ENCODE peak calls at places on chromosomes 6 and 20, in eight cellular contexts. Y is fibroblast of lung, C is neural progenitor cell, E is mammary epithelial cell, N is GM23248, X is Karpas-422, T is PC-9, U is HepG2. V is an unnamed sample.
A peak's percentile ranks its signal among the peaks of the same experiment; 100 is the strongest.

GRCh38 chr6:89803271-89803670 is 16.3 kb downstream of the MDN1 start:
- DNase-seq in Y (no peak), C (no peak), E (no peak), N (no peak), X (no peak), T (no peak), U (no peak), V (no peak)

GRCh38 chr20:23245553-23246128 is 105.0 kb upstream of the NXT1 start:
- DNase-seq in Y (peak; percentile 53), C (peak; percentile 59), E (peak; percentile 13), N (no peak), X (peak; percentile 89), T (peak; percentile 15), U (peak; percentile 52), V (peak; percentile 81)

GRCh38 chr6:32845381-32845884 is 1.6 kb upstream of the PSMB8 start:
- DNase-seq in Y (no peak), C (no peak), E (no peak), N (no peak), X (peak; percentile 83), T (no peak), U (no peak), V (no peak)

GRCh38 chr6:46062312-46062711 is 46.7 kb upstream of the CLIC5 start:
- DNase-seq in Y (peak; percentile 15), C (no peak), E (peak; percentile 79), N (no peak), X (no peak), T (peak; percentile 70), U (no peak), V (peak; percentile 69)

GRCh38 chr6:169864148-169865030 is 113.0 kb downstream of the ERMARD start:
- DNase-seq in Y (no peak), C (no peak), E (no peak), N (no peak), X (no peak), T (no peak), U (no peak), V (no peak)

GRCh38 chr20:32792316-32792715 is 27.4 kb upstream of the MAPRE1 start:
- DNase-seq in Y (no peak), C (peak; percentile 77), E (peak; percentile 80), N (peak; percentile 4), X (no peak), T (no peak), U (peak; percentile 75), V (peak; percentile 58)

GRCh38 chr6:45841062-45841461 is 174.6 kb downstream of the CLIC5 start:
- DNase-seq in Y (no peak), C (no peak), E (no peak), N (no peak), X (no peak), T (no peak), U (no peak), V (no peak)

GRCh38 chr20:53642196-53643030 is 48.8 kb upstream of the ZNF217 start:
- DNase-seq in Y (no peak), C (peak; percentile 65), E (peak; percentile 68), N (peak; percentile 72), X (no peak), T (peak; percentile 69), U (peak; percentile 99), V (peak; percentile 71)

GRCh38 chr20:50333856-50334255 is 143.2 kb downstream of the CEBPB start:
- DNase-seq in Y (peak; percentile 96), C (no peak), E (peak; percentile 95), N (peak; percentile 97), X (no peak), T (peak; percentile 71), U (no peak), V (no peak)

GRCh38 chr6:89768324-89768723 is 51.3 kb downstream of the MDN1 start:
- DNase-seq in Y (no peak), C (no peak), E (no peak), N (no peak), X (no peak), T (no peak), U (no peak), V (no peak)

GRCh38 chr6:28980797-28981390 is 24.2 kb downstream of the ZNF311 start:
- DNase-seq in Y (peak; percentile 78), C (peak; percentile 92), E (peak; percentile 62), N (peak; percentile 90), X (peak; percentile 87), T (peak; percentile 76), U (peak; percentile 100), V (peak; percentile 90)

GRCh38 chr6:137738197-137738596 is 128.9 kb upstream of the TNFAIP3 start:
- DNase-seq in Y (peak; percentile 37), C (no peak), E (peak; percentile 79), N (peak; percentile 86), X (no peak), T (no peak), U (no peak), V (peak; percentile 40)

GRCh38 chr6:142058216-142058925 is 74.4 kb upstream of the GJE1 start:
- DNase-seq in Y (peak; percentile 24), C (no peak), E (no peak), N (no peak), X (no peak), T (no peak), U (no peak), V (no peak)

GRCh38 chr6:46325561-46326525 is 155.1 kb upstream of the ENPP5 start:
- DNase-seq in Y (peak; percentile 72), C (peak; percentile 1), E (no peak), N (peak; percentile 80), X (peak; percentile 92), T (no peak), U (no peak), V (peak; percentile 23)

GRCh38 chr20:57991211-57991841 is 237.1 kb downstream of the ANKRD60 start:
- DNase-seq in Y (no peak), C (no peak), E (peak; percentile 99), N (peak; percentile 97), X (no peak), T (peak; percentile 84), U (no peak), V (no peak)
- H3K4me2 ChIP-seq in Y (no peak overlapping the region), C (no peak overlapping the region), E (peak overlapping the region; percentile 58), N (peak overlapping the region; percentile 63), X (no peak overlapping the region), T (peak overlapping the region; percentile 55), U (no peak overlapping the region), V (no peak overlapping the region)

GRCh38 chr20:3804254-3804751 is 8.2 kb downstream of the CDC25B start:
- DNase-seq in Y (peak; percentile 37), C (no peak), E (peak; percentile 57), N (no peak), X (no peak), T (no peak), U (no peak), V (no peak)
- H3K4me1 ChIP-seq in Y (peaks cover 47% of the 10 kb centered on the region), C (peaks cover 20% of the 10 kb centered on the region), E (peaks cover 50% of the 10 kb centered on the region), N (peaks cover 36% of the 10 kb centered on the region), X (peaks cover 11% of the 10 kb centered on the region), T (peaks cover 38% of the 10 kb centered on the region), U (peaks cover 35% of the 10 kb centered on the region), V (peaks cover 38% of the 10 kb centered on the region)

DNA sequence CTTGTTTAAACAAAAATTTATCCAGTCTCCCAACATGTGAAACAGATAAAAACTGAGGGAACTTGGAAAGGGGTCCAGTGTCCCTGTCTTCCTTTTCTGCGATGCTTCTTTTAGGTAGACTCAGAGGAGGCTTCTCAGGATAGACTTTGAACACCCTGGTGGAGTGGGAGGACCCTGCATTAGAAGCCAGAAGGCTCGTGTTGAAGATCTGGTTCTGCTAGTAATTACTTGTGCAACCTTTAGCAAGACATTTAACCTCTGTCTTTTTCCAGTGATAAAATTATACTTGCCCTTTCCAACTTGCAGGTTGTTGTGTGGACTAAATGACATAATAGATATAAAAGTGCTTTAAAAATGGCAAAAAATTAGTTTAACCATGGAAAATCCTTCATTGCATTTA is 67.1 kb upstream of the PREP start:
- DNase-seq in Y (no peak), C (no peak), E (no peak), N (no peak), X (no peak), T (no peak), U (no peak), V (peak; percentile 21)
- H3K79me2 ChIP-seq in Y (no peaks in the 10 kb centered on the region), C (no peaks in the 10 kb centered on the region), E (no peaks in the 10 kb centered on the region), N (no peaks in the 10 kb centered on the region), X (no peaks in the 10 kb centered on the region), T (no peaks in the 10 kb centered on the region), U (no peaks in the 10 kb centered on the region), V (no peaks in the 10 kb centered on the region)

GRCh38 chr20:62935968-62936585 is 1.9 kb upstream of the GID8 start:
- DNase-seq in Y (no peak), C (peak; percentile 75), E (no peak), N (no peak), X (no peak), T (no peak), U (no peak), V (no peak)

GRCh38 chr20:62936996-62937352 is 973 bp upstream of the GID8 start:
- DNase-seq in Y (peak; percentile 50), C (no peak), E (peak; percentile 46), N (peak; percentile 89), X (peak; percentile 56), T (no peak), U (peak; percentile 81), V (peak; percentile 63)

GRCh38 chr20:62937353-62938104 is 418 bp upstream of the GID8 start:
- DNase-seq in Y (peak; percentile 96), C (peak; percentile 99), E (peak; percentile 93), N (peak; percentile 98), X (peak; percentile 98), T (peak; percentile 98), U (peak; percentile 94), V (peak; percentile 98)

GRCh38 chr20:62933966-62934365 is 4.0 kb upstream of the GID8 start:
- DNase-seq in Y (no peak), C (no peak), E (no peak), N (no peak), X (no peak), T (no peak), U (no peak), V (no peak)

DNA sequence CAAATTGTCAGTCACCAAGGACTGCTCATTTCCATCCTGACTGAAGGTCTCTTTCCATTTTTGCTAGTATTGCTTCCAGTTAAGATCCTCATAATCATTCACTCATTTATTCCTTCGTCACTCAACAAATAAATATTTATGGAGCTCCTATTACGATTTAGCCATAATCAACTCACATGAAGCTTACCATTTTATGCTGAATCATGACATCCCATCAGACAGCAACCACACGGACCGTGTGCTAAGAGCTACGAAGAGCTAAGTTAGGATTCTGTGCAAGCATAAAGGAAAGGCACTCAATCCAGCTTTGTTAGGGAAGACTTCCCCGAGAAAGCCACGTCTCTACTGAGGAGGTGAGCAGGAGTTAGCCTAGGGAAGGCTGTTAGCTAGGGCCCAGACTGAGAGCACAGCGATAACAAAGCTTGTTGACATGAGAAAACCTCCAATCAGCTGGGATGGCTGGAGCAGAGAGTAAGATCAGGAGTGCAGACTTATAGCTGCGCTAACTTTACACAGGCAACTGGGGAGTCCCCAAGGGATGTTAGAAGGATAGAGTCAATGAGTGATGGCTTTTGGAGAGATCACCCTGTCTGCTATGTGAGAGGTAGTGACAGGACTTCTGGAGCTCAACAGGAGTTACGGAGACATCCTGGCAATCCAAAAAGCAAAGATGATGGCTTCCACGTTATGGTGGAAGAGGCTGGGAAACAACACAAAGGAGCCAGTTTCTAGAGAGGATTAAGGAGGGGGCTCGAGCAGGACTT is 2.6 kb upstream of the GID8 start:
- DNase-seq in Y (no peak), C (no peak), E (no peak), N (no peak), X (no peak), T (no peak), U (no peak), V (no peak)
- H3K4me2 ChIP-seq in Y (no peak overlapping the region), C (peak overlapping the region; percentile 77), E (peak overlapping the region; percentile 91), N (no peak overlapping the region), X (peak overlapping the region; percentile 84), T (peak overlapping the region; percentile 84), U (peak overlapping the region; percentile 81), V (peak overlapping the region; percentile 81)